ENCODE peak calls at places on chromosomes 5 and 9, in six cellular contexts. N is LoVo, O is lower leg skin, G is cerebellar cortex, W is iris pigment epithelial cell, K is endothelial cell. P is an unnamed sample.

GRCh38 chr5:164175083-164175482 is 669.7 kb downstream of the MAT2B start:
- DNase-seq in N (no peak), O (no peak), G (no peak), W (peak), K (no peak), P (no peak)

GRCh38 chr5:10745133-10745532 is 15.9 kb downstream of the DAP start:
- DNase-seq in N (no peak), O (no peak), G (no peak), W (peak), K (no peak), P (no peak)

GRCh38 chr9:5787220-5787619 is 45.7 kb downstream of the ERMP1 start:
- DNase-seq in N (no peak), O (no peak), G (no peak), W (no peak), K (no peak), P (no peak)

GRCh38 chr9:77588319-77588937 is 59.7 kb downstream of the GNA14 start:
- DNase-seq in N (peak), O (no peak), G (no peak), W (peak), K (no peak), P (no peak)

GRCh38 chr9:124210697-124211096 is 47.1 kb upstream of the NEK6 start:
- DNase-seq in N (no peak), O (no peak), G (no peak), W (no peak), K (no peak), P (no peak)

GRCh38 chr5:50786073-50786472 is 119.6 kb downstream of the PARP8 start:
- DNase-seq in N (no peak), O (no peak), G (no peak), W (no peak), K (no peak), P (no peak)

GRCh38 chr5:174503461-174504265 is 220.7 kb upstream of the MSX2 start:
- DNase-seq in N (peak), O (no peak), G (peak), W (peak), K (no peak), P (no peak)

GRCh38 chr5:16061163-16061562 is 118.4 kb downstream of the MARCHF11 start:
- DNase-seq in N (no peak), O (no peak), G (no peak), W (no peak), K (no peak), P (no peak)

GRCh38 chr5:150113047-150113744 is 26.8 kb upstream of the CSF1R start:
- DNase-seq in N (no peak), O (peak), G (no peak), W (peak), K (no peak), P (no peak)

GRCh38 chr9:92761686-92762085 is 2.9 kb downstream of the BICD2 start:
- DNase-seq in N (no peak), O (peak), G (no peak), W (no peak), K (no peak), P (no peak)

P was measured in omental fat pad.